ENCODE peak calls at places on chromosomes 4 and X, in ten cellular contexts. D, B, I, J, U, Q, H, G, K and T are unnamed samples.

GRCh38 chr4:15042529-15043167 is 40.4 kb downstream of the CPEB2 start:
- DNase-seq in K (no peak), J (no peak), B (no peak), U (no peak), I (peak; percentile 19), H (no peak), D (no peak), G (no peak), Q (no peak), T (no peak)

GRCh38 chr4:988726-989721 is 2.2 kb downstream of the IDUA start:
- DNase-seq in K (no peak), I (no peak), J (no peak), H (no peak), G (no peak), D (no peak), B (no peak), Q (no peak), U (peak; percentile 13), T (no peak)

GRCh38 chr4:185958094-185958493 is 110.9 kb upstream of the TLR3 start:
- DNase-seq in D (no peak), B (no peak), U (no peak), Q (no peak), K (no peak), I (no peak), G (no peak), J (no peak), H (no peak), T (no peak)

GRCh38 chr4:101954351-101954750 is 163.8 kb downstream of the BANK1 start:
- DNase-seq in U (no peak), K (no peak), B (no peak), H (no peak), J (no peak), Q (no peak), G (no peak), D (no peak), I (peak; percentile 6), T (no peak)

GRCh38 chr4:47933798-47934197 is 19.4 kb upstream of the NFXL1 start:
- DNase-seq in B (peak; percentile 37), K (no peak), I (peak; percentile 74), J (peak; percentile 60), U (no peak), H (no peak), G (no peak), Q (no peak), D (no peak), T (peak; percentile 51)

GRCh38 chr4:147096667-147097604 is 151.3 kb upstream of the TTC29 start:
- DNase-seq in D (peak; percentile 32), U (no peak), K (no peak), I (peak; percentile 77), B (peak; percentile 37), H (no peak), Q (no peak), G (no peak), J (peak; percentile 69), T (peak; percentile 84)

GRCh38 chr4:67131224-67131623 is 414.1 kb downstream of the CENPC start:
- DNase-seq in D (no peak), G (no peak), K (no peak), B (no peak), Q (no peak), J (no peak), H (no peak), I (no peak), U (no peak), T (no peak)

GRCh38 chrX:21993265-21993664 is 38.9 kb upstream of the PHEX start:
- DNase-seq in H (no peak), B (peak; percentile 44), K (peak; percentile 84), D (no peak), I (peak; percentile 33), U (peak; percentile 14), Q (no peak), J (no peak), G (no peak), T (no peak)

GRCh38 chr4:77215107-77215506 is 58.1 kb downstream of the CCNG2 start:
- DNase-seq in K (no peak), H (no peak), G (no peak), Q (no peak), B (no peak), D (no peak), U (no peak), J (no peak), I (no peak), T (no peak)

GRCh38 chr4:187612211-187612780 is 383.3 kb upstream of the ZFP42 start:
- DNase-seq in I (no peak), U (no peak), B (no peak), D (no peak), K (no peak), Q (no peak), G (no peak), H (no peak), J (peak; percentile 22), T (no peak)

GRCh38 chrX:46587158-46587557 is 13.6 kb downstream of the CHST7 start:
- DNase-seq in H (no peak), D (no peak), G (no peak), U (no peak), Q (peak; percentile 53), I (peak; percentile 58), J (peak; percentile 66), B (peak; percentile 49), K (no peak), T (peak; percentile 49)

DNA sequence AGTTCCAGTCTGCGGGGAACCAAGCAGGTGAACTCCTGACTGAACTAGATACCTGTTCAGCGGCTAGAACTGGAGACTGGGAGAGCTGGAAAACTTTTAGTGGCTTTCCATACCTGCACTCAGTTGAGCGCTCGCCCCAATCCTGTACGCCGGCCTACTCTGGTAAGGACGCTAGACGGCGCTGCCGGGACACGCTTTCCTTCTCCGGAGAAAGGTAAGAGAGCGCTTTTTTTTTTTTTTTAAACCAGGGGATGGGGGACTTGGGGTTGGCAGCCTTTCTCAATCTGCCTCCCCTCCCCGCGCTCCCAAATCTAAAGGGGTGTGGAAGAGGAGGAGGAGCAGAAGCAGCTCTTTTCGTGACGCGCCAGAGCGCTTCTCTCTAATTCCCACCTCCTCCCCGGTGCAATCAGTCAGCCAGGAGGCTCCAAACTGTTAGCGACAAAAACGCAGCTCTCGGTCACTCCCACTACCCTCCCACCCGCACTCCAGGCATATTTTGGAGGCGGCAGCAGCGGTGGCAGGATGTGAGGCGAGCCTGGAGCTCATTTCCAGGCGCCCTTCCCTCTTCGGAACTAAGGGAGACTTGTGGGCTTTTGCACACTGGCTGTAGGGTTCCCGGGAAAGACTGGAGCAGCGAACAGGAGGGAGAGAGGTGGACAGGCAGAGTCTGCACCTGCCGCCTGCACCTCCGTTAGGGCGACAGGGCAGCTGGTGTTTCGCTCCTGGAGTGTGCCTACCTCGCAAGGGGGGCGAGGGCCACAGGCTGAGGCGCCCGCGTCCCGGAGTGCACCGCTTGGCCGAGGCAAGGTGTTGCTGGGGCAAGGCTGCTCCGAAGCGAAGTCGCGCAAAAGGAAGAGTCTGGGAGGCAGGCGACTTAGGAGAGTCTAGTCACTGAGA is at the start of gene IL1RAPL2:
- DNase-seq in K (no peak), J (no peak), I (peak; percentile 5), U (peak; percentile 16), D (no peak), B (peak; percentile 43), H (no peak), G (peak; percentile 36), Q (no peak), T (peak; percentile 57)
- TF ChIP-seq CTCF in K (no peak), J (peak; percentile 10), I (peak; percentile 59), U (peak; percentile 25), D (no peak), B (peak; percentile 33), H (peak; percentile 14), G (no peak), Q (peak; percentile 68), T (peak; percentile 57)

GRCh38 chrX:17020371-17020770 is 73.9 kb downstream of the REPS2 start:
- DNase-seq in K (no peak), H (no peak), U (no peak), I (no peak), B (no peak), Q (no peak), J (no peak), G (no peak), D (no peak), T (no peak)
- TF ChIP-seq CTCF in K (no peak), H (no peak), U (no peak), I (no peak), B (no peak), Q (no peak), J (no peak), G (no peak), D (no peak), T (no peak)

GRCh38 chr4:83889802-83890201 is 353.9 kb downstream of the GPAT3 start:
- DNase-seq in H (no peak), J (peak; percentile 68), G (no peak), Q (no peak), B (no peak), D (peak; percentile 16), K (no peak), I (peak; percentile 6), U (no peak), T (peak; percentile 74)

GRCh38 chr4:83890816-83891215 is 354.9 kb downstream of the GPAT3 start:
- DNase-seq in U (no peak), J (no peak), G (no peak), Q (no peak), H (no peak), I (no peak), D (no peak), B (no peak), K (no peak), T (no peak)

GRCh38 chr4:83890231-83890630 is 354.3 kb downstream of the GPAT3 start:
- DNase-seq in B (no peak), D (no peak), U (no peak), H (no peak), G (no peak), Q (no peak), J (peak; percentile 57), I (no peak), K (no peak), T (no peak)

DNA sequence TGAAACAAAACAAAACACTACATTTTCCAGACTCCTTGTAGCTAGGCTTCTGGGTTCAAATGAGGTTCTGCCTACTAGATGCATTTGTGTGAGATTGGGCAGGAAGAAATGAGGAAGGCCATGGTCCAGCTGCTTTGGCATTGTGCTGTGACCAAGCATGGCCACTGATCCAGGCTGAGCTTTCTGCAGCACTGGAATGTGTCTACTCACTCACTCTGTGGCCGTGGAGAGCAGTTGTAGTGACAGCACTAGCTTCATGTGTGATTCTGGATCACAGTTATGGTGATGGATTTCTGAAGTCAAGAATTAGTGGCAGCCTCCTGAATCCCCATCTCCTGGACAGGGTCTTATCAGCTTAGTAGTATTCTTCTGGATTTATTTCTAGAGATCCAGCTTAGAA is 358.9 kb downstream of the GPAT3 start:
- DNase-seq in J (no peak), I (no peak), H (no peak), B (no peak), K (no peak), Q (no peak), U (no peak), G (no peak), D (no peak), T (no peak)
- TF ChIP-seq CTCF in J (no peak), I (no peak), H (no peak), B (no peak), K (no peak), Q (no peak), U (no peak), G (no peak), D (no peak), T (no peak)

GRCh38 chrX:38923451-38923969 is 122.3 kb downstream of the MID1IP1 start:
- DNase-seq in J (no peak), D (no peak), I (no peak), H (no peak), U (no peak), B (peak; percentile 8), Q (no peak), K (no peak), G (no peak), T (no peak)
- TF ChIP-seq CTCF in J (no peak), D (no peak), I (no peak), H (no peak), U (no peak), B (no peak), Q (no peak), K (no peak), G (no peak), T (no peak)